ENCODE peak calls at places on chromosome 11, in four cellular contexts. S is lower lobe of right lung, X is heart left ventricle, N is fibroblast of lung. O is an unnamed sample.
A peak's percentile ranks its signal among the peaks of the same experiment; 100 is the strongest.

GRCh38 chr11:124863137-124863825 is 2.0 kb upstream of the ROBO3 start:
- DNase-seq in X (no peak), N (peak; percentile 25), S (peak; percentile 65), O (peak; percentile 77)

GRCh38 chr11:8087185-8087584 is 6.2 kb downstream of the TUB start:
- DNase-seq in X (no peak), N (no peak), S (no peak), O (no peak)

GRCh38 chr11:73717136-73717535 is 43.7 kb downstream of the RAB6A start:
- DNase-seq in S (no peak), N (no peak), X (no peak), O (no peak)

GRCh38 chr11:13480198-13480597 is 15.6 kb downstream of the PTH start:
- DNase-seq in X (no peak), N (no peak), S (no peak), O (no peak)

GRCh38 chr11:9906043-9906791 is 242.3 kb downstream of the SWAP70 start:
- DNase-seq in N (peak; percentile 61), X (no peak), S (no peak), O (peak; percentile 95)

GRCh38 chr11:18243783-18244362 is 4.6 kb downstream of the SAA2 start:
- DNase-seq in S (no peak), X (no peak), N (peak; percentile 80), O (peak; percentile 85)

GRCh38 chr11:73376803-73377629 is 817 bp downstream of the RELT start:
- DNase-seq in N (peak; percentile 70), S (peak; percentile 71), X (peak; percentile 60), O (peak; percentile 84)

GRCh38 chr11:9002920-9003572 is 755 bp downstream of the NRIP3 start:
- DNase-seq in N (no peak), X (no peak), S (no peak), O (no peak)

GRCh38 chr11:9626778-9627394 is 37.0 kb upstream of the SWAP70 start:
- DNase-seq in X (peak; percentile 43), N (no peak), S (no peak), O (no peak)

GRCh38 chr11:88175707-88176066 is 444 bp upstream of the RAB38 start:
- DNase-seq in X (no peak), S (no peak), N (peak; percentile 20), O (peak; percentile 55)

GRCh38 chr11:126113963-126114362 is 51.3 kb upstream of the CDON start:
- DNase-seq in N (no peak), S (no peak), X (no peak), O (peak; percentile 19)

GRCh38 chr11:2441171-2441570 is 3.1 kb downstream of the TRPM5 start:
- DNase-seq in S (peak; percentile 40), N (no peak), X (no peak), O (no peak)

GRCh38 chr11:73995247-73995646 is 12.6 kb upstream of the UCP2 start:
- DNase-seq in N (no peak), S (no peak), X (no peak), O (no peak)

GRCh38 chr11:69280451-69280850 is 13.5 kb upstream of the MYEOV start:
- DNase-seq in S (no peak), X (no peak), N (peak; percentile 40), O (peak; percentile 49)

GRCh38 chr11:113447621-113448310 is 27.4 kb downstream of the DRD2 start:
- DNase-seq in X (no peak), S (no peak), N (no peak), O (no peak)

GRCh38 chr11:91694331-91694730 is 530.3 kb upstream of the FAT3 start:
- DNase-seq in N (no peak), X (no peak), S (no peak), O (no peak)

GRCh38 chr11:78784321-78785061 is 209.8 kb upstream of the NARS2 start:
- DNase-seq in S (no peak), X (no peak), N (peak; percentile 79), O (peak; percentile 81)

GRCh38 chr11:45857834-45858492 is 10.7 kb downstream of the CRY2 start:
- DNase-seq in N (peak; percentile 82), S (peak; percentile 74), X (peak; percentile 74), O (peak; percentile 89)

GRCh38 chr11:124814739-124815138 is 14.5 kb upstream of the MSANTD2 start:
- DNase-seq in S (no peak), X (no peak), N (no peak), O (no peak)

GRCh38 chr11:128261011-128261421 is 326.3 kb downstream of the ETS1 start:
- DNase-seq in S (no peak), N (no peak), X (no peak), O (no peak)

GRCh38 chr11:70627219-70627618 is 228.9 kb downstream of the CTTN start:
- DNase-seq in S (no peak), X (no peak), N (no peak), O (no peak)

GRCh38 chr11:131640320-131640719 is 269.9 kb downstream of the NTM start:
- DNase-seq in S (no peak), N (no peak), X (no peak), O (no peak)

GRCh38 chr11:85414175-85414574 is 213.0 kb downstream of the DLG2 start:
- DNase-seq in N (no peak), S (no peak), X (no peak), O (no peak)

GRCh38 chr11:14132312-14132711 is 169.8 kb downstream of the SPON1 start:
- DNase-seq in N (peak; percentile 7), X (no peak), S (no peak), O (no peak)

GRCh38 chr11:70107756-70108155 is 29.6 kb downstream of the ANO1 start:
- DNase-seq in N (no peak), X (no peak), S (no peak), O (no peak)

GRCh38 chr11:111047376-111047775 is 198.1 kb upstream of the POU2AF2 start:
- DNase-seq in X (no peak), N (peak; percentile 18), S (no peak), O (no peak)

GRCh38 chr11:13216019-13217006 is 61.3 kb upstream of the BMAL1 start:
- DNase-seq in S (no peak), X (no peak), N (peak; percentile 94), O (peak; percentile 99)

GRCh38 chr11:19275496-19275895 is 34.8 kb upstream of the E2F8 start:
- DNase-seq in S (no peak), N (no peak), X (no peak), O (no peak)

GRCh38 chr11:129279326-129280026 is 87.4 kb upstream of the ARHGAP32 start:
- DNase-seq in S (peak; percentile 86), X (peak; percentile 84), N (peak; percentile 78), O (peak; percentile 92)

GRCh38 chr11:123509737-123510578 is 79.9 kb downstream of the GRAMD1B start:
- DNase-seq in N (peak; percentile 58), S (no peak), X (no peak), O (peak; percentile 54)

GRCh38 chr11:980438-981365 is 55.0 kb downstream of the AP2A2 start:
- DNase-seq in X (no peak), N (peak; percentile 15), S (no peak), O (peak; percentile 66)

GRCh38 chr11:976431-977160 is 50.9 kb downstream of the AP2A2 start:
- DNase-seq in S (no peak), N (peak; percentile 47), X (no peak), O (peak; percentile 41)

GRCh38 chr11:975824-976223 is 50.2 kb downstream of the AP2A2 start:
- DNase-seq in S (no peak), N (peak; percentile 57), X (no peak), O (peak; percentile 35)

GRCh38 chr11:978781-979180 is 53.1 kb downstream of the AP2A2 start:
- DNase-seq in S (no peak), X (no peak), N (no peak), O (no peak)

DNA sequence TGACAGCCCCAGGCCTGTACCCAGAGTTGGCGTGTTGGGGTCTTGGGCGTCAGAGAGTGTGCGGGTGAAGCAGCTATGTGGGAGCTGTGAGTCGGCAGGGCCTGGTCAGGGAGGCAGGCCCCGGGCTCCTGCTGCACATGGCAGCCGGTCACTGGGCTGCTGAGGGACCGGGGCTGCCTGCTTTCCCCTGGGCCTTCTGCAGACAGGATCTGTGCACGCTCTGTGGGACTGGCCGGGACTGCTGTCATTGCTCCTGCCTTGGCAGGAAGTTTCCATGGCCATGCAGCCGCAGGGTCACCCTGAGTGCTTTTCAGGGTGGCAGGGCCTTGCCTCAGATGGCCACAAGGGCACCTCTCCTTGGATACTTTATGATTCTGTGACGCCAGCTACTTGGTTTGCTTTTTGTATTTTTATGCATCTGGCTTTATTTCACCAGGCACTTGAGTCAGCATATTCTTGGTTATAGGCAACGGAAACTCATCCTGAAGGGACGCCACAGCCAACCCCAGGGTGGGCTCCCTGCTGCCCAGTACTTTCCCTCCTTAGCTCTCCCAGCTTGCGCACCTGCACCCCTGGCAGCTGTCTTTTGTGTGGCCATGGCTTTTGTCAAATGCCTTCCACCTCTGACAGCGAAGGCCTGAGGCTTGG is 52.5 kb downstream of the AP2A2 start:
- DNase-seq in S (no peak), X (no peak), N (no peak), O (no peak)
- TF ChIP-seq CTCF in S (no peak), X (no peak), N (no peak), O (no peak)

DNA sequence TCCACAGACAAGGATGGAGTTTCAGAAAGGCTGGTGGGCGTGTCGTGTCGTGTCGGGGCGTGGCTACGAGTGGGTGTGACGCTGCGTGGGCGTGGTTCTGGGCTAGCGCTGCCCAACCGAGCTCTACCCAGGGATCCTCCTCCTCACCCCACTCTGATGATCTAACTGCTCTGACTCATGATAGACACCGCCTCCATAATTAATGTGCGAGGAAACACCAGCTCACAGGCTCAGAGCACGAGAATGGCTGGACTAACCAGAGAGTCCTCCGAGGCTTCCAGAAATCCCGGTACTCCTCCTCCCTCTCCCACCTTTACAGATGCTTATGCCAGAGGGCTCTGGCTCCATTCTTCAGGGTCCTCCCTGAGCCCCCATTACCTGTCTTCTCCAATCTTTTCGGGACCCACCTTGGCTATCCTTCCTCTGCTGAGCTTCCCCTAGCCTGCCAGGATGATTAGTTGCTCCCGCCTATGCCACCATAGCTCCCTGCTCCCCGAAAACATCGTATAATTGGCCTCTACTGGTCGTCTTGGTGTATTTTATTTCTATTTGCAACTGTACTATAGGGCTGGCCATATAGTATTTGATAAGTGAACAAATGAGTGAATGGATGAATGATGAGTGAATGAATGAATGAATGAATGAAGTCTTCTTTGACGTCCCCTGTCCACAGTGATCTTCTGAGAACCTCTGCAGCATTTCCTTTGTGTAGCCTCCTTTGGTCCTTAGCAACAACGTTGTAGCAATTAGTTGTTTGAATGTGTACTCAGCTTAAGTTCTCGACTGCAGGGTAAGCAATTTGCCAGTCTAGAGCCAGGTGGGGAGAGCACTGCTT is 21.7 kb downstream of the TMPRSS13 start:
- DNase-seq in X (peak; percentile 82), N (peak; percentile 97), S (peak; percentile 80), O (peak; percentile 94)
- H3K4me3 ChIP-seq in X (peak overlapping the region; percentile 16), N (peak overlapping the region; percentile 30), S (no peak overlapping the region), O (no peak overlapping the region)

DNA sequence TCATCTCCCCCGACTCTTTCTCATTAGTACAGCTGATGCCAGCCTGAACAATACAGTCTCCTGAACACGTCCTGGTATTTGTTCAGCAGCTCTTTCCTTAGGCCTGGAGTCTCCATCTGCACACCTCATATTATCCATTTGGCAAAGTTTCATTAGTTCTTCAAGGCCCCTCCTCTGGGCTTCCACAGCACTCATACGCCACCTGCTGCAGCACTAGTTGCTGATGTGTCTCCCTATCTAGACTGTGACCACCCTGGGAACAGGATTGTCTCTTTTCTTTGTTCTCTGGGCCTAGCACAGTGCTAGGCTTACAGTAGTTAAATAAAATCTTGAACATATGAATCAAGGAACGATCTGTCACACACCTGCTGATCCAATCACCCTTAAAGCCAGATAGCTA is 17.2 kb downstream of the DCHS1 start:
- DNase-seq in X (no peak), S (no peak), N (no peak), O (no peak)
- TF ChIP-seq CTCF in X (no peak), S (no peak), N (no peak), O (no peak)

DNA sequence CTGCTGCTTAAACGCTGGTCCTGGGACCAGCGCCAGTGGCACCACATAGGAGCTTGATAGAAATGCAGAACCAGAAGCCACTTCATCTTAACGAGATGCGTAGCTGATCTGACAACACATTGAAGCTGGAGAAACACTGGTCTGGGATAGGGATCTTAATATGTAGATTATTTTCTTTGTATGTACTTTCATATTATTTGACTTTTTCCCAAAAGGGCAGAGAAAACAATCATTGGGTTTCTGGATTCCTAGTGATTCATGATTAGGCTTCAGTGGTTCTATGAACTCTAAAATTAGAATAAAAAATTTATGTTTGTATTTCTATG is 12.3 kb downstream of the MPEG1 start:
- DNase-seq in S (no peak), N (no peak), X (no peak), O (no peak)
- H3K4me3 ChIP-seq in S (no peak overlapping the region), N (no peak overlapping the region), X (no peak overlapping the region), O (no peak overlapping the region)